ENCODE peak calls at places on chromosome 18, in six cellular contexts. U, Z, D, X, N and R are unnamed samples.

GRCh38 chr18:48801728-48802542 is 148.8 kb downstream of the SMAD7 start:
- DNase-seq in U (no peak), Z (no peak), D (no peak), X (no peak), N (peak), R (no peak)

GRCh38 chr18:67731853-67732252 is 215.3 kb upstream of the DSEL start:
- DNase-seq in U (no peak), Z (no peak), D (no peak), X (no peak), N (no peak), R (no peak)

GRCh38 chr18:11980148-11980554 is 1.2 kb upstream of the IMPA2 start:
- DNase-seq in U (no peak), Z (no peak), D (no peak), X (no peak), N (no peak), R (no peak)

GRCh38 chr18:8121942-8122480 is 487.2 kb upstream of the RAB12 start:
- DNase-seq in U (no peak), Z (peak), D (no peak), X (no peak), N (no peak), R (peak)

GRCh38 chr18:74899554-74899953 is 301.9 kb downstream of the ZNF407 start:
- DNase-seq in U (no peak), Z (peak), D (no peak), X (no peak), N (no peak), R (no peak)

GRCh38 chr18:49655266-49656097 is 93.6 kb downstream of the LIPG start:
- DNase-seq in U (no peak), Z (no peak), D (no peak), X (no peak), N (no peak), R (no peak)

GRCh38 chr18:48031011-48031480 is 100.6 kb upstream of the SMAD2 start:
- DNase-seq in U (peak), Z (peak), D (no peak), X (peak), N (peak), R (peak)

GRCh38 chr18:35278969-35279368 is 11.1 kb downstream of the ZSCAN30 start:
- DNase-seq in U (no peak), Z (no peak), D (no peak), X (no peak), N (no peak), R (no peak)

GRCh38 chr18:56988022-56988421 is 158.9 kb upstream of the BOD1L2 start:
- DNase-seq in U (no peak), Z (no peak), D (no peak), X (peak), N (no peak), R (no peak)

GRCh38 chr18:75041586-75041985 is 167.4 kb downstream of the PTGR3 start:
- DNase-seq in U (no peak), Z (no peak), D (no peak), X (no peak), N (no peak), R (peak)

GRCh38 chr18:47928466-47928865 is 2.0 kb downstream of the SMAD2 start:
- DNase-seq in U (no peak), Z (peak), D (no peak), X (no peak), N (no peak), R (no peak)

GRCh38 chr18:58603365-58604067 is 25.4 kb downstream of the ALPK2 start:
- DNase-seq in U (no peak), Z (no peak), D (no peak), X (no peak), N (no peak), R (no peak)

GRCh38 chr18:37554399-37554787 is 11.2 kb downstream of the CELF4 start:
- DNase-seq in U (no peak), Z (no peak), D (no peak), X (no peak), N (peak), R (no peak)

GRCh38 chr18:3593381-3593903 is 143.5 kb downstream of the TGIF1 start:
- DNase-seq in U (no peak), Z (peak), D (no peak), X (peak), N (no peak), R (no peak)

GRCh38 chr18:12421732-12422131 is 14.0 kb downstream of the PRELID3A start:
- DNase-seq in U (no peak), Z (no peak), D (no peak), X (no peak), N (no peak), R (no peak)

GRCh38 chr18:23683671-23684070 is 5.6 kb upstream of the LAMA3 start:
- DNase-seq in U (no peak), Z (no peak), D (no peak), X (no peak), N (no peak), R (no peak)

GRCh38 chr18:62751341-62751821 is 36.0 kb downstream of the PHLPP1 start:
- DNase-seq in U (no peak), Z (no peak), D (no peak), X (no peak), N (no peak), R (no peak)

GRCh38 chr18:36196239-36196995 is 9.1 kb downstream of the MOCOS start:
- DNase-seq in U (no peak), Z (no peak), D (no peak), X (no peak), N (no peak), R (no peak)

GRCh38 chr18:60372598-60372997 is at the start of gene MC4R:
- DNase-seq in U (no peak), Z (no peak), D (no peak), X (peak), N (no peak), R (peak)

GRCh38 chr18:41940506-41941215 is 14.4 kb upstream of the PIK3C3 start:
- DNase-seq in U (no peak), Z (no peak), D (no peak), X (no peak), N (no peak), R (no peak)

GRCh38 chr18:8381801-8382459 is 227.3 kb upstream of the RAB12 start:
- DNase-seq in U (no peak), Z (no peak), D (no peak), X (no peak), N (no peak), R (no peak)

GRCh38 chr18:35526476-35527120 is 28.8 kb upstream of the INO80C start:
- DNase-seq in U (no peak), Z (peak), D (no peak), X (no peak), N (no peak), R (no peak)

GRCh38 chr18:80022613-80023012 is 11.6 kb upstream of the RBFA start:
- DNase-seq in U (no peak), Z (peak), D (no peak), X (no peak), N (no peak), R (peak)

GRCh38 chr18:54241483-54241882 is 17.0 kb upstream of the MBD2 start:
- DNase-seq in U (no peak), Z (no peak), D (no peak), X (no peak), N (no peak), R (no peak)

GRCh38 chr18:49015886-49016647 is 65.3 kb upstream of the SMAD7 start:
- DNase-seq in U (no peak), Z (no peak), D (no peak), X (no peak), N (peak), R (no peak)

GRCh38 chr18:3251249-3251962 is 3.8 kb downstream of the MYL12A start:
- DNase-seq in U (no peak), Z (no peak), D (no peak), X (no peak), N (no peak), R (no peak)

GRCh38 chr18:4040391-4041172 is 414.5 kb downstream of the DLGAP1 start:
- DNase-seq in U (no peak), Z (no peak), D (peak), X (no peak), N (no peak), R (no peak)

GRCh38 chr18:48124857-48125626 is 194.6 kb upstream of the SMAD2 start:
- DNase-seq in U (no peak), Z (no peak), D (peak), X (no peak), N (no peak), R (no peak)

GRCh38 chr18:77084757-77085035 is 47.9 kb downstream of the MBP start:
- DNase-seq in U (no peak), Z (no peak), D (no peak), X (no peak), N (no peak), R (no peak)

GRCh38 chr18:2657043-2657512 is 1.6 kb downstream of the SMCHD1 start:
- DNase-seq in U (no peak), Z (no peak), D (no peak), X (no peak), N (no peak), R (no peak)

GRCh38 chr18:39799010-39799409 is 2156.0 kb upstream of the PIK3C3 start:
- DNase-seq in U (no peak), Z (no peak), D (no peak), X (no peak), N (no peak), R (no peak)

GRCh38 chr18:9017170-9017899 is 85.2 kb upstream of the NDUFV2 start:
- DNase-seq in U (peak), Z (peak), D (peak), X (peak), N (peak), R (peak)

GRCh38 chr18:36440614-36441013 is 143.1 kb downstream of the FHOD3 start:
- DNase-seq in U (no peak), Z (no peak), D (no peak), X (peak), N (no peak), R (no peak)

GRCh38 chr18:70005580-70005979 is 57.9 kb upstream of the CD226 start:
- DNase-seq in U (peak), Z (no peak), D (no peak), X (no peak), N (no peak), R (no peak)

GRCh38 chr18:69999671-70000070 is 52.0 kb upstream of the CD226 start:
- DNase-seq in U (no peak), Z (no peak), D (no peak), X (no peak), N (no peak), R (no peak)

DNA sequence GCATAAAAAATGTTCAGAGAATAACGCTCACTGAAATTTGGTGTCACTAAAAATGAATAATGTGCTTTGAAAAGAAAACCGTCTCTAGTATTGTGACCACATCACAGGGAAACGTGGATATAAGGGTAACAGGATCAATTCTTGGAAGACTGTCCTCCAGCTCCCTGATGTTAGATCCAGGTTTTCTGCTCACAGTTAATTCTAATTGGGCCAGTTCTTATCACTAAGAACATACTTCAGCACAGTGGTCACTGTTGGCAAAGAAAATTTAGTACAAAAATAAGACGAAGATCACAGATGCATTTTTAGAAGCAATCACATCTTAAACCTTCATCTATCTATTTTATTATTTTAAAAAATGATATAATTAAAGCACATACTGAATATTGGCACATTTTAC is 57.0 kb upstream of the CD226 start:
- DNase-seq in U (no peak), Z (no peak), D (no peak), X (no peak), N (no peak), R (no peak)
- TF ChIP-seq RAD21 in U (no peak), Z (no peak), D (no peak), X (no peak), N (no peak), R (no peak)

GRCh38 chr18:5596585-5596984 is 52.8 kb upstream of the EPB41L3 start:
- DNase-seq in U (no peak), Z (no peak), D (no peak), X (no peak), N (no peak), R (no peak)

GRCh38 chr18:5603153-5603552 is 59.4 kb upstream of the EPB41L3 start:
- DNase-seq in U (no peak), Z (no peak), D (no peak), X (no peak), N (no peak), R (no peak)

GRCh38 chr18:5604778-5605177 is 61.0 kb upstream of the EPB41L3 start:
- DNase-seq in U (no peak), Z (no peak), D (no peak), X (no peak), N (no peak), R (no peak)

GRCh38 chr18:5601188-5601624 is 57.4 kb upstream of the EPB41L3 start:
- DNase-seq in U (peak), Z (no peak), D (no peak), X (no peak), N (no peak), R (no peak)

DNA sequence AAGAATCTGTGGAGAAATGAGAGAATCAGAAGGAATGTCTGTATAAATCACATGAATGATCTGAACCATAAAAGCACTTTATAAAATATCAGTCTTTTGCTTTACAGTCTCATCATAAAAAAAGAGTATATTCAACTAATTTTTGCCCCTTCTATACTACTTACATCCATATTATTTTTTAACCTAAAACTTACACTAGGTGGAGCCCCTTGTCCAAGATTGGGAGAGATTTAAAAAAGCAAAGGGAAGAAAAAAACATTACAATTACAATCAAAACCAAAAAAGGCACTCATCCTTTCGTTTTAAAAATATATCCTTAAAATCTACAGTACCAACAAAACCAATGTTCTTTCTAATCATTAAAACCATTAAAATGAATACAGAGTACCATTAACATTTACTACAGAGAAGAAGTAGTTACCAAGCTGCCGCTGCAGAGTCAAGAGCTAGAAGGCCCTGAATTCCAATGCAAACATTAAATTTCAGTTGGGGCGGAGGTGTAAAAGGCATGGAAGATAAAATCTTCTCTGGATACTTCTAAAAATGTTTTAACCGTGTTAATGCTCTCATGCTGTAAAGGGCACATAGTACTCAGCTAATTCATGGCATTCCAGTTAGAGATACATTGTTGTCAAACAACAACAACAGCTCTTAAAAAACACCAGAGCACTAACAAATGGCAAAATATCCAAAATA is 56.7 kb upstream of the EPB41L3 start:
- DNase-seq in U (peak), Z (peak), D (no peak), X (no peak), N (no peak), R (no peak)
- TF ChIP-seq SIN3A in U (no peak), Z (no peak), D (no peak), X (no peak), N (no peak), R (no peak)

DNA sequence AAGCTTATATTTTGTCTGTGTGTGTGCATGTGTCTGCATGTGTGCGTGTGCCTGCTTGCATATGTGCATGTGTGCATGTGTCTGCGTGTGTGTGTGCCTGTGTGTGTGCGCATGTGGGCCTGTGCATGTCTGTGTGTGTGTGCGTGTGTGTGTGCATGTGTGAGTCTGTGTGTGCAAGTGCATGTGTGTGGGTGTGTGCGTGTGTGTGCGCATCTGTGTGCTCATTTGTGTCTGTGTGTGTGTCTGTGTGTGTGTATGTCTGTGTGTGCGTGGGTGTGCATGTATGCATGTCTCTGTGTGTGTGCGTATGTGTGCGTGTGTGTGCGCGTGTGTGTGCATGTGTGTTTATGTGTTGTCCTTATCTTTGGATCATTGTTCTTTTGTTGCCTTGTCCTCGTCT is 56.8 kb downstream of the DSC3 start:
- DNase-seq in U (no peak), Z (no peak), D (no peak), X (no peak), N (no peak), R (no peak)
- TF ChIP-seq RAD21 in U (no peak), Z (no peak), D (no peak), X (no peak), N (no peak), R (no peak)

GRCh38 chr18:527136-527535 is 26.6 kb upstream of the COLEC12 start:
- DNase-seq in U (no peak), Z (no peak), D (no peak), X (no peak), N (no peak), R (no peak)

GRCh38 chr18:525066-525797 is 24.7 kb upstream of the COLEC12 start:
- DNase-seq in U (no peak), Z (peak), D (no peak), X (no peak), N (no peak), R (no peak)

GRCh38 chr18:526681-527080 is 26.2 kb upstream of the COLEC12 start:
- DNase-seq in U (no peak), Z (no peak), D (no peak), X (no peak), N (no peak), R (no peak)

GRCh38 chr18:519019-519879 is 18.7 kb upstream of the COLEC12 start:
- DNase-seq in U (no peak), Z (peak), D (peak), X (no peak), N (no peak), R (no peak)

GRCh38 chr18:524496-524895 is 24.0 kb upstream of the COLEC12 start:
- DNase-seq in U (no peak), Z (no peak), D (no peak), X (no peak), N (no peak), R (no peak)
- TF ChIP-seq SIN3A in U (no peak), Z (no peak), D (no peak), X (no peak), N (no peak), R (no peak)

DNA sequence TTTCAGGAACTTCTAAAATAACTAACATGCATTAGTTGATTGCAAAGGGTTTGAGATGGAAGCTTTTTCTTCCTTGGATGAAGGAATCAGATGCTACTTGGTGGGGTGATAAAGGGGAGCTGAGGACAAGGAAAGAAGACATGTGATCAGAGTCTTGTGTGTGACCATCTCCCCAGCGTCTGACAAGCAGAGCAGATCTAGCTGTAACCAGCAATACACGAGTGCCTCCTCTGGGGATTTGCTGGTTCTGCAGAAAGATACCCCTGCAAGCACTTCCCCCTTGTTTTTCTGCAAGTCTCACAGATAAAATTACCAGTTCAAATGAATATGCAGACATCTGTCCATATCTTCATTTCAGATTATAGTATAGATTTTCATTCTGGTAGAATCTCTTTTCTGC is 2.7 kb downstream of the CDH7 start:
- DNase-seq in U (peak), Z (peak), D (no peak), X (peak), N (no peak), R (no peak)
- TF ChIP-seq RAD21 in U (no peak), Z (peak), D (peak), X (peak), N (peak), R (no peak)

GRCh38 chr18:32804126-32804888 is 31.5 kb upstream of the KLHL14 start:
- DNase-seq in U (peak), Z (no peak), D (no peak), X (no peak), N (no peak), R (no peak)

GRCh38 chr18:32802606-32803451 is 30.0 kb upstream of the KLHL14 start:
- DNase-seq in U (peak), Z (no peak), D (no peak), X (no peak), N (no peak), R (no peak)

GRCh38 chr18:32805354-32805753 is 32.5 kb upstream of the KLHL14 start:
- DNase-seq in U (no peak), Z (no peak), D (no peak), X (no peak), N (no peak), R (no peak)

GRCh38 chr18:32801236-32801635 is 28.4 kb upstream of the KLHL14 start:
- DNase-seq in U (no peak), Z (no peak), D (no peak), X (no peak), N (no peak), R (no peak)

GRCh38 chr18:32803571-32803970 is 30.7 kb upstream of the KLHL14 start:
- DNase-seq in U (peak), Z (no peak), D (peak), X (no peak), N (no peak), R (no peak)
- TF ChIP-seq SIN3A in U (no peak), Z (no peak), D (no peak), X (no peak), N (no peak), R (no peak)

GRCh38 chr18:10037181-10037580 is 123.4 kb downstream of the VAPA start:
- DNase-seq in U (no peak), Z (no peak), D (no peak), X (no peak), N (no peak), R (no peak)

GRCh38 chr18:10040287-10041011 is 126.6 kb downstream of the VAPA start:
- DNase-seq in U (no peak), Z (no peak), D (no peak), X (no peak), N (no peak), R (no peak)

GRCh38 chr18:10036479-10036878 is 122.7 kb downstream of the VAPA start:
- DNase-seq in U (no peak), Z (no peak), D (no peak), X (no peak), N (no peak), R (no peak)

GRCh38 chr18:10035306-10035991 is 121.6 kb downstream of the VAPA start:
- DNase-seq in U (no peak), Z (no peak), D (no peak), X (no peak), N (no peak), R (no peak)

DNA sequence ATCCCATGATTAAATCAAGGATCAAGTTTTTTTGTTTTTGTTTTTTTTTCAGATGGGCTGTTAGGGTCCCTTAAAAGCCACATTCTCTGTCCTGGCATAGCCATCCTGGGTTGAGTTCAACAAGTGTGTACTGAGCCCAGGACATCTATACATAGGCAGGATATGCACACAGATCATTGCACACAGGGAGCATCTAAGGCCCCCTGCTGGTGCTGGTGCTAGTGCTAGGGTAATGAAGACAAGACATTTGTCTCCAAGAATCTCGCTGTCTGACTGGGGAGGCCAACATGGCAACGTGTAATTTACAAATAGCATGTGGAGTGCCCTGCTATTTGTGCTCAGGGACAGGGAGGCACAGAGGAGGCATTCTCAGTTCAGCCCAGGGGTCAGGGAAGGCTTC is 124.5 kb downstream of the VAPA start:
- DNase-seq in U (no peak), Z (peak), D (no peak), X (no peak), N (no peak), R (no peak)
- TF ChIP-seq RAD21 in U (no peak), Z (peak), D (no peak), X (no peak), N (no peak), R (peak)

GRCh38 chr18:32317651-32318050 is 127.8 kb downstream of the MEP1B start:
- DNase-seq in U (no peak), Z (no peak), D (no peak), X (no peak), N (no peak), R (no peak)
- TF ChIP-seq SIN3A in U (no peak), Z (no peak), D (no peak), X (no peak), N (no peak), R (no peak)